ENCODE peak calls at places on chromosome 17, in four cellular contexts. One of them, this sample, is unnamed.
A peak's percentile ranks its signal among the peaks of the same experiment; 100 is the strongest.

GRCh38 chr17:27575912-27576252 is 55.1 kb upstream of the LGALS9 start:
- DNase-seq in A549: no peak
- DNase-seq in GM12878: no peak
- DNase-seq in IMR-90: no peak
- DNase-seq in this sample: no peak

GRCh38 chr17:4073983-4074830 is 68.6 kb downstream of the ZZEF1 start:
- DNase-seq in A549: no peak
- DNase-seq in GM12878: peak; percentile 92
- DNase-seq in IMR-90: no peak
- DNase-seq in this sample: no peak

GRCh38 chr17:68248886-68249872 is 1.3 kb downstream of the AMZ2 start:
- DNase-seq in A549: no peak
- DNase-seq in GM12878: no peak
- DNase-seq in IMR-90: no peak
- DNase-seq in this sample: peak; percentile 18

GRCh38 chr17:67221062-67221998 is 23.7 kb downstream of the HELZ start:
- DNase-seq in GM12878: no peak
- DNase-seq in A549: peak; percentile 57
- DNase-seq in IMR-90: peak; percentile 33
- DNase-seq in this sample: peak; percentile 29

GRCh38 chr17:12089809-12090384 is 69.2 kb downstream of the MAP2K4 start:
- DNase-seq in IMR-90: peak; percentile 83
- DNase-seq in GM12878: no peak
- DNase-seq in A549: peak; percentile 12
- DNase-seq in this sample: peak; percentile 5

GRCh38 chr17:14759325-14759724 is 458.4 kb downstream of the HS3ST3B1 start:
- DNase-seq in A549: no peak
- DNase-seq in GM12878: no peak
- DNase-seq in IMR-90: no peak
- DNase-seq in this sample: no peak

GRCh38 chr17:61427567-61427966 is 24.7 kb upstream of the TBX4 start:
- DNase-seq in A549: no peak
- DNase-seq in IMR-90: no peak
- DNase-seq in GM12878: no peak
- DNase-seq in this sample: no peak

GRCh38 chr17:18093616-18094408 is 6.1 kb downstream of the DRG2 start:
- DNase-seq in GM12878: no peak
- DNase-seq in A549: peak; percentile 63
- DNase-seq in IMR-90: peak; percentile 83
- DNase-seq in this sample: peak; percentile 43

GRCh38 chr17:74512624-74513084 is 18.6 kb downstream of the CD300LB start:
- DNase-seq in IMR-90: no peak
- DNase-seq in A549: no peak
- DNase-seq in GM12878: peak; percentile 26
- DNase-seq in this sample: no peak

GRCh38 chr17:72887917-72888316 is 204.6 kb downstream of the SLC39A11 start:
- DNase-seq in GM12878: no peak
- DNase-seq in IMR-90: peak; percentile 30
- DNase-seq in A549: no peak
- DNase-seq in this sample: no peak

GRCh38 chr17:55964191-55964590 is 189.1 kb upstream of the ANKFN1 start:
- DNase-seq in A549: no peak
- DNase-seq in IMR-90: no peak
- DNase-seq in GM12878: no peak
- DNase-seq in this sample: no peak

GRCh38 chr17:44581868-44582267 is 24.6 kb downstream of the FZD2 start:
- DNase-seq in GM12878: no peak
- DNase-seq in A549: peak; percentile 68
- DNase-seq in IMR-90: no peak
- DNase-seq in this sample: no peak

GRCh38 chr17:40219073-40219860 is at the start of gene WIPF2:
- DNase-seq in GM12878: peak; percentile 87
- DNase-seq in A549: peak; percentile 96
- DNase-seq in IMR-90: peak; percentile 94
- DNase-seq in this sample: peak; percentile 93

GRCh38 chr17:20313891-20314290 is 153.4 kb downstream of the LGALS9B start:
- DNase-seq in GM12878: no peak
- DNase-seq in IMR-90: no peak
- DNase-seq in A549: no peak
- DNase-seq in this sample: no peak

GRCh38 chr17:19508327-19508867 is 25.3 kb upstream of the SLC47A1 start:
- DNase-seq in GM12878: no peak
- DNase-seq in IMR-90: no peak
- DNase-seq in A549: peak; percentile 65
- DNase-seq in this sample: peak; percentile 43

GRCh38 chr17:66677201-66677981 is 157.5 kb upstream of the CACNG5 start:
- DNase-seq in IMR-90: peak; percentile 94
- DNase-seq in GM12878: no peak
- DNase-seq in A549: no peak
- DNase-seq in this sample: no peak

GRCh38 chr17:72588961-72589360 is 468.1 kb downstream of the SOX9 start:
- DNase-seq in GM12878: no peak
- DNase-seq in A549: peak; percentile 82
- DNase-seq in IMR-90: peak; percentile 89
- DNase-seq in this sample: no peak

GRCh38 chr17:39769974-39770587 is 32.3 kb downstream of the GRB7 start:
- DNase-seq in A549: no peak
- DNase-seq in GM12878: peak; percentile 84
- DNase-seq in IMR-90: peak; percentile 32
- DNase-seq in this sample: no peak

GRCh38 chr17:3594976-3595375 is 14.2 kb downstream of the TRPV1 start:
- DNase-seq in GM12878: no peak
- DNase-seq in A549: no peak
- DNase-seq in IMR-90: no peak
- DNase-seq in this sample: no peak

GRCh38 chr17:82956726-82957468 is 117.1 kb upstream of the ZNF750 start:
- DNase-seq in IMR-90: no peak
- DNase-seq in GM12878: no peak
- DNase-seq in A549: no peak
- DNase-seq in this sample: no peak

GRCh38 chr17:30230596-30231125 is 4.8 kb downstream of the SLC6A4 start:
- DNase-seq in A549: no peak
- DNase-seq in GM12878: no peak
- DNase-seq in IMR-90: peak; percentile 27
- DNase-seq in this sample: no peak

GRCh38 chr17:39617446-39618251 is 9.1 kb upstream of the PPP1R1B start:
- DNase-seq in IMR-90: peak; percentile 13
- DNase-seq in GM12878: no peak
- DNase-seq in A549: peak; percentile 80
- DNase-seq in this sample: peak; percentile 77

GRCh38 chr17:19381741-19382444 is 3.6 kb downstream of the MAPK7 start:
- DNase-seq in GM12878: no peak
- DNase-seq in IMR-90: no peak
- DNase-seq in A549: no peak
- DNase-seq in this sample: no peak

GRCh38 chr17:1031711-1032110 is 34.8 kb downstream of the TIMM22 start:
- DNase-seq in GM12878: no peak
- DNase-seq in IMR-90: no peak
- DNase-seq in A549: no peak
- DNase-seq in this sample: peak; percentile 28

GRCh38 chr17:48841395-48841831 is 10.6 kb downstream of the CALCOCO2 start:
- DNase-seq in IMR-90: peak; percentile 76
- DNase-seq in GM12878: peak; percentile 83
- DNase-seq in A549: no peak
- DNase-seq in this sample: no peak
- TF ChIP-seq ELK1 in IMR-90: no peak
- TF ChIP-seq ELK1 in GM12878: no peak
- TF ChIP-seq ELK1 in A549: no peak
- TF ChIP-seq ELK1 in this sample: no peak

GRCh38 chr17:79632432-79632735 is 21.5 kb upstream of the RBFOX3 start:
- DNase-seq in GM12878: no peak
- DNase-seq in A549: no peak
- DNase-seq in IMR-90: no peak
- DNase-seq in this sample: no peak
- TF ChIP-seq ELK1 in GM12878: no peak
- TF ChIP-seq ELK1 in A549: no peak
- TF ChIP-seq ELK1 in IMR-90: no peak
- TF ChIP-seq ELK1 in this sample: no peak

GRCh38 chr17:80826955-80827645 is 164.5 kb upstream of the CHMP6 start:
- DNase-seq in GM12878: no peak
- DNase-seq in A549: peak; percentile 77
- DNase-seq in IMR-90: peak; percentile 99
- DNase-seq in this sample: no peak
- TF ChIP-seq ELK1 in GM12878: no peak
- TF ChIP-seq ELK1 in A549: no peak
- TF ChIP-seq ELK1 in IMR-90: no peak
- TF ChIP-seq ELK1 in this sample: no peak

GRCh38 chr17:78042542-78042941 is 84.0 kb downstream of the TNRC6C start:
- DNase-seq in GM12878: no peak
- DNase-seq in IMR-90: no peak
- DNase-seq in A549: no peak
- DNase-seq in this sample: no peak

GRCh38 chr17:78044280-78044835 is 84.2 kb downstream of the TMC6 start:
- DNase-seq in IMR-90: no peak
- DNase-seq in A549: no peak
- DNase-seq in GM12878: no peak
- DNase-seq in this sample: no peak

GRCh38 chr17:78041401-78042179 is 83.1 kb downstream of the TNRC6C start:
- DNase-seq in IMR-90: no peak
- DNase-seq in A549: no peak
- DNase-seq in GM12878: no peak
- DNase-seq in this sample: no peak

GRCh38 chr17:78040561-78041400 is 82.3 kb downstream of the TNRC6C start:
- DNase-seq in GM12878: peak; percentile 21
- DNase-seq in IMR-90: peak; percentile 43
- DNase-seq in A549: peak; percentile 66
- DNase-seq in this sample: no peak

DNA sequence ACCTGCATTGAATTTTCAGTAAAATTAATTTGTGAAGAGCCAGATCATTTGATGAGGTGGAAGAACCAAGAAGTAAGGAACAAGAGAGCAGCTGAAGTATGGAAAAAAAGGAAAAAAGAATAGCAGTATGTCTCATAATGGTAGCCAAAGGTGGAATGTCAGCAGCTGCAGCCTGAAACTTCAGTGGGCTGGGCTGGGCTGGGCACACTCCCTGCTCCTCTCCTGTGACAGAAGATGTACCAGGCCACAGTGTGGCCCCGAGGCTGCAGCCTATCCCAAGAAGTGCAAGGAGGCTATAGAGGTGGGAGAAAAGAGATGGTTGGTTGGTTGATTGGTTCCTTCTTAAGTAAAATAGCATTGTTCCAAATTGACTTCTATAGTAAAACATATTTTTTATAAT is 84.5 kb downstream of the TNRC6C start:
- DNase-seq in GM12878: no peak
- DNase-seq in IMR-90: no peak
- DNase-seq in A549: no peak
- DNase-seq in this sample: no peak
- TF ChIP-seq ELK1 in GM12878: no peak
- TF ChIP-seq ELK1 in IMR-90: no peak
- TF ChIP-seq ELK1 in A549: no peak
- TF ChIP-seq ELK1 in this sample: no peak

GRCh38 chr17:50063516-50064252 is 7.8 kb downstream of the ITGA3 start:
- DNase-seq in IMR-90: peak; percentile 52
- DNase-seq in A549: no peak
- DNase-seq in GM12878: no peak
- DNase-seq in this sample: no peak

GRCh38 chr17:50065056-50065455 is 9.1 kb downstream of the ITGA3 start:
- DNase-seq in GM12878: no peak
- DNase-seq in IMR-90: no peak
- DNase-seq in A549: no peak
- DNase-seq in this sample: no peak

GRCh38 chr17:50064253-50064991 is 8.5 kb downstream of the ITGA3 start:
- DNase-seq in IMR-90: peak; percentile 97
- DNase-seq in GM12878: no peak
- DNase-seq in A549: peak; percentile 94
- DNase-seq in this sample: peak; percentile 33

GRCh38 chr17:50060951-50061712 is 5.2 kb downstream of the ITGA3 start:
- DNase-seq in GM12878: no peak
- DNase-seq in A549: no peak
- DNase-seq in IMR-90: peak; percentile 75
- DNase-seq in this sample: no peak

GRCh38 chr17:50062323-50063243 is 6.7 kb downstream of the ITGA3 start:
- DNase-seq in IMR-90: peak; percentile 73
- DNase-seq in A549: peak; percentile 99
- DNase-seq in GM12878: no peak
- DNase-seq in this sample: no peak
- TF ChIP-seq ELK1 in IMR-90: no peak
- TF ChIP-seq ELK1 in A549: no peak
- TF ChIP-seq ELK1 in GM12878: no peak
- TF ChIP-seq ELK1 in this sample: no peak

This sample was measured in K562.